ENCODE peak calls at places on chromosomes 11 and 22, in nine cellular contexts. One of them, this sample, is unnamed.

GRCh38 chr11:66277475-66278391 is at the start of gene CNIH2:
- DNase-seq in left colon: no peak
- DNase-seq in aorta: no peak
- DNase-seq in progenitor cell of endocrine pancreas: no peak
- DNase-seq in non-pigmented ciliary epithelial cell: no peak
- DNase-seq in AG10803: no peak
- DNase-seq in endothelial cell: peak; percentile 66
- DNase-seq in activated T-cell treated with anti-CD3 and anti-CD28 coated beads, Interleukin-2, amount 50 U/mL, for 1 hour: peak; percentile 74
- DNase-seq in HEK293T: peak; percentile 71
- DNase-seq in this sample: peak; percentile 93

GRCh38 chr22:41047741-41048140 is 44.7 kb upstream of the EP300 start:
- DNase-seq in left colon: no peak
- DNase-seq in aorta: no peak
- DNase-seq in progenitor cell of endocrine pancreas: no peak
- DNase-seq in non-pigmented ciliary epithelial cell: no peak
- DNase-seq in AG10803: no peak
- DNase-seq in endothelial cell: no peak
- DNase-seq in activated T-cell treated with anti-CD3 and anti-CD28 coated beads, Interleukin-2, amount 50 U/mL, for 1 hour: no peak
- DNase-seq in HEK293T: no peak
- DNase-seq in this sample: no peak

GRCh38 chr11:111064118-111064517 is 181.4 kb upstream of the POU2AF2 start:
- DNase-seq in left colon: no peak
- DNase-seq in aorta: no peak
- DNase-seq in progenitor cell of endocrine pancreas: no peak
- DNase-seq in non-pigmented ciliary epithelial cell: peak; percentile 41
- DNase-seq in AG10803: peak; percentile 15
- DNase-seq in endothelial cell: no peak
- DNase-seq in activated T-cell treated with anti-CD3 and anti-CD28 coated beads, Interleukin-2, amount 50 U/mL, for 1 hour: no peak
- DNase-seq in HEK293T: no peak
- DNase-seq in this sample: no peak

GRCh38 chr11:11856638-11857037 is 14.9 kb downstream of the USP47 start:
- DNase-seq in left colon: no peak
- DNase-seq in aorta: no peak
- DNase-seq in progenitor cell of endocrine pancreas: no peak
- DNase-seq in non-pigmented ciliary epithelial cell: no peak
- DNase-seq in AG10803: peak; percentile 53
- DNase-seq in endothelial cell: no peak
- DNase-seq in activated T-cell treated with anti-CD3 and anti-CD28 coated beads, Interleukin-2, amount 50 U/mL, for 1 hour: no peak
- DNase-seq in HEK293T: no peak
- DNase-seq in this sample: no peak

GRCh38 chr22:18048441-18048898 is 24.1 kb upstream of the MICAL3 start:
- DNase-seq in left colon: peak; percentile 56
- DNase-seq in aorta: no peak
- DNase-seq in progenitor cell of endocrine pancreas: no peak
- DNase-seq in non-pigmented ciliary epithelial cell: no peak
- DNase-seq in AG10803: peak; percentile 70
- DNase-seq in endothelial cell: no peak
- DNase-seq in activated T-cell treated with anti-CD3 and anti-CD28 coated beads, Interleukin-2, amount 50 U/mL, for 1 hour: no peak
- DNase-seq in HEK293T: no peak
- DNase-seq in this sample: no peak

GRCh38 chr22:42353883-42354727 is 78.1 kb downstream of the NFAM1 start:
- DNase-seq in left colon: no peak
- DNase-seq in aorta: no peak
- DNase-seq in progenitor cell of endocrine pancreas: no peak
- DNase-seq in non-pigmented ciliary epithelial cell: no peak
- DNase-seq in AG10803: peak; percentile 67
- DNase-seq in endothelial cell: peak; percentile 42
- DNase-seq in activated T-cell treated with anti-CD3 and anti-CD28 coated beads, Interleukin-2, amount 50 U/mL, for 1 hour: no peak
- DNase-seq in HEK293T: no peak
- DNase-seq in this sample: peak; percentile 77

GRCh38 chr22:24201681-24202590 is 20.6 kb downstream of the SUSD2 start:
- DNase-seq in left colon: no peak
- DNase-seq in aorta: no peak
- DNase-seq in progenitor cell of endocrine pancreas: no peak
- DNase-seq in non-pigmented ciliary epithelial cell: no peak
- DNase-seq in AG10803: no peak
- DNase-seq in endothelial cell: no peak
- DNase-seq in activated T-cell treated with anti-CD3 and anti-CD28 coated beads, Interleukin-2, amount 50 U/mL, for 1 hour: no peak
- DNase-seq in HEK293T: no peak
- DNase-seq in this sample: no peak

GRCh38 chr11:86179646-86180064 is 64.9 kb upstream of the EED start:
- DNase-seq in left colon: no peak
- DNase-seq in aorta: no peak
- DNase-seq in progenitor cell of endocrine pancreas: no peak
- DNase-seq in non-pigmented ciliary epithelial cell: no peak
- DNase-seq in AG10803: no peak
- DNase-seq in endothelial cell: no peak
- DNase-seq in activated T-cell treated with anti-CD3 and anti-CD28 coated beads, Interleukin-2, amount 50 U/mL, for 1 hour: no peak
- DNase-seq in HEK293T: no peak
- DNase-seq in this sample: no peak

GRCh38 chr11:61955031-61955415 is 4.9 kb downstream of the BEST1 start:
- DNase-seq in left colon: no peak
- DNase-seq in aorta: peak; percentile 84
- DNase-seq in progenitor cell of endocrine pancreas: no peak
- DNase-seq in non-pigmented ciliary epithelial cell: no peak
- DNase-seq in AG10803: peak; percentile 89
- DNase-seq in endothelial cell: peak; percentile 38
- DNase-seq in activated T-cell treated with anti-CD3 and anti-CD28 coated beads, Interleukin-2, amount 50 U/mL, for 1 hour: no peak
- DNase-seq in HEK293T: peak; percentile 3
- DNase-seq in this sample: no peak

GRCh38 chr22:19988331-19988808 is 28.3 kb downstream of the ARVCF start:
- DNase-seq in left colon: no peak
- DNase-seq in aorta: no peak
- DNase-seq in progenitor cell of endocrine pancreas: no peak
- DNase-seq in non-pigmented ciliary epithelial cell: no peak
- DNase-seq in AG10803: no peak
- DNase-seq in endothelial cell: no peak
- DNase-seq in activated T-cell treated with anti-CD3 and anti-CD28 coated beads, Interleukin-2, amount 50 U/mL, for 1 hour: no peak
- DNase-seq in HEK293T: no peak
- DNase-seq in this sample: no peak

GRCh38 chr11:34356918-34357645 is 728 bp downstream of the ABTB2 start:
- DNase-seq in left colon: peak; percentile 62
- DNase-seq in aorta: peak; percentile 77
- DNase-seq in progenitor cell of endocrine pancreas: peak; percentile 51
- DNase-seq in non-pigmented ciliary epithelial cell: no peak
- DNase-seq in AG10803: peak; percentile 69
- DNase-seq in endothelial cell: peak; percentile 40
- DNase-seq in activated T-cell treated with anti-CD3 and anti-CD28 coated beads, Interleukin-2, amount 50 U/mL, for 1 hour: peak; percentile 65
- DNase-seq in HEK293T: peak; percentile 42
- DNase-seq in this sample: peak; percentile 75

GRCh38 chr11:64650923-64651523 is 60.0 kb downstream of the SLC22A12 start:
- DNase-seq in left colon: no peak
- DNase-seq in aorta: no peak
- DNase-seq in progenitor cell of endocrine pancreas: no peak
- DNase-seq in non-pigmented ciliary epithelial cell: no peak
- DNase-seq in AG10803: peak; percentile 14
- DNase-seq in endothelial cell: peak; percentile 49
- DNase-seq in activated T-cell treated with anti-CD3 and anti-CD28 coated beads, Interleukin-2, amount 50 U/mL, for 1 hour: no peak
- DNase-seq in HEK293T: peak; percentile 53
- DNase-seq in this sample: no peak

This sample was measured in SK-N-SH.